ENCODE peak calls at places on chromosomes 1 and 21, in four cellular contexts. W is activated CD4-positive, alpha-beta T cell treated with anti-CD3 and anti-CD28 coated beads, Interleukin-2, amount 50 U/mL, for 48 hours; D is adrenal gland; M is NCI-H1436 treated with DMSO at 0.1 percent for 48 hours. R is an unnamed sample.

GRCh38 chr1:84267476-84267875 is 34.0 kb upstream of the SAMD13 start:
- DNase-seq in W (no peak), M (no peak), D (no peak), R (no peak)

GRCh38 chr1:209769171-209769904 is 13.5 kb downstream of the TRAF3IP3 start:
- DNase-seq in W (peak), D (peak), M (no peak), R (peak)

GRCh38 chr1:21644348-21644747 is 24.8 kb downstream of the RAP1GAP start:
- DNase-seq in M (no peak), D (peak), W (no peak), R (no peak)

GRCh38 chr1:154983776-154984466 is 777 bp downstream of the FLAD1 start:
- DNase-seq in D (peak), M (no peak), W (peak), R (no peak)

GRCh38 chr1:178031856-178032320 is 62.0 kb upstream of the RASAL2 start:
- DNase-seq in D (peak), M (peak), W (peak), R (peak)

GRCh38 chr1:240608707-240609106 is 3.2 kb downstream of the GREM2 start:
- DNase-seq in M (no peak), D (no peak), W (no peak), R (no peak)

GRCh38 chr1:21261551-21262281 is 28.5 kb downstream of the ECE1 start:
- DNase-seq in W (peak), D (peak), M (no peak), R (no peak)

GRCh38 chr1:198125995-198126758 is 30.6 kb upstream of the NEK7 start:
- DNase-seq in M (no peak), D (no peak), W (no peak), R (no peak)

GRCh38 chr1:197908695-197909336 is 6.4 kb downstream of the C1orf53 start:
- DNase-seq in D (no peak), W (no peak), M (no peak), R (no peak)

GRCh38 chr1:109547412-109548320 is 749 bp upstream of the GNAI3 start:
- DNase-seq in W (peak), D (peak), M (no peak), R (no peak)

GRCh38 chr1:184775329-184775728 is 20.7 kb upstream of the EDEM3 start:
- DNase-seq in W (no peak), D (no peak), M (no peak), R (no peak)

GRCh38 chr1:168974611-168975010 is 131.9 kb upstream of the ATP1B1 start:
- DNase-seq in M (no peak), D (no peak), W (no peak), R (no peak)

GRCh38 chr1:46900401-46900800 is 40.9 kb downstream of the CYP4A11 start:
- DNase-seq in W (no peak), M (no peak), D (no peak), R (no peak)

GRCh38 chr1:203291201-203292096 is 13.9 kb upstream of the BTG2 start:
- DNase-seq in D (no peak), M (no peak), W (no peak), R (no peak)

GRCh38 chr1:7208647-7209180 is 423.5 kb downstream of the CAMTA1 start:
- DNase-seq in W (no peak), D (no peak), M (no peak), R (no peak)

GRCh38 chr1:211145944-211146343 is 12.0 kb upstream of the KCNH1 start:
- DNase-seq in M (no peak), W (no peak), D (no peak), R (no peak)

GRCh38 chr1:48670234-48671020 is 106.3 kb downstream of the BEND5 start:
- DNase-seq in D (peak), M (no peak), W (no peak), R (no peak)

GRCh38 chr21:44400791-44401385 is 47.5 kb downstream of the TRPM2 start:
- DNase-seq in D (no peak), W (no peak), M (no peak), R (no peak)

GRCh38 chr1:193111641-193112090 is 6.5 kb upstream of the GLRX2 start:
- DNase-seq in D (peak), W (no peak), M (no peak), R (no peak)

GRCh38 chr1:68270993-68271392 is 38.7 kb upstream of the WLS start:
- DNase-seq in D (no peak), W (no peak), M (no peak), R (no peak)

GRCh38 chr1:148354284-148354869 is 128.7 kb downstream of the PPIAL4G start:
- DNase-seq in W (no peak), M (no peak), D (no peak), R (no peak)

GRCh38 chr1:27724961-27725373 is 794 bp upstream of the FAM76A start:
- DNase-seq in M (peak), W (no peak), D (peak), R (no peak)

GRCh38 chr21:41816583-41817165 is 49.8 kb upstream of the RIPK4 start:
- DNase-seq in M (no peak), D (peak), W (peak), R (peak)